ENCODE peak calls at places on chromosomes 4 and X, in nine cellular contexts. J, Y, Q, W, V, K, A, L and C are unnamed samples.

GRCh38 chr4:42655921-42656735 is 777 bp downstream of the ATP8A1 start:
- DNase-seq in A (peak; percentile 36), L (peak; percentile 72), Y (no peak), V (peak; percentile 58), J (peak; percentile 61), K (peak; percentile 40), Q (peak; percentile 55), W (peak; percentile 60), C (peak; percentile 86)

GRCh38 chr4:15996773-15997172 is 33.8 kb upstream of the FGFBP2 start:
- DNase-seq in W (peak; percentile 31), K (no peak), J (no peak), A (no peak), Q (no peak), Y (peak; percentile 40), L (no peak), V (no peak), C (peak; percentile 9)

GRCh38 chr4:94400191-94400590 is 51.6 kb upstream of the PDLIM5 start:
- DNase-seq in L (no peak), K (no peak), V (no peak), A (no peak), J (no peak), W (no peak), Q (no peak), Y (no peak), C (no peak)

GRCh38 chr4:14607001-14607400 is 395.3 kb upstream of the CPEB2 start:
- DNase-seq in J (no peak), A (no peak), Y (no peak), V (no peak), L (no peak), K (no peak), W (no peak), Q (no peak), C (no peak)

GRCh38 chr4:56940403-56940802 is 32.7 kb downstream of the REST start:
- DNase-seq in L (no peak), Y (no peak), K (no peak), J (no peak), V (no peak), Q (no peak), A (no peak), W (no peak), C (no peak)

GRCh38 chr4:1500966-1501753 is 94.9 kb upstream of the NKX1-1 start:
- DNase-seq in K (no peak), Q (no peak), A (no peak), Y (no peak), J (no peak), L (no peak), W (no peak), V (no peak), C (no peak)

GRCh38 chr4:168503652-168504362 is 7.0 kb downstream of the PALLD start:
- DNase-seq in W (no peak), L (no peak), Y (no peak), Q (no peak), A (no peak), V (no peak), K (no peak), J (no peak), C (no peak)

GRCh38 chr4:177047070-177047850 is 254.5 kb upstream of the VEGFC start:
- DNase-seq in J (no peak), Y (peak; percentile 69), K (peak; percentile 17), A (peak; percentile 40), L (no peak), Q (peak; percentile 38), W (peak; percentile 28), V (peak; percentile 77), C (peak; percentile 78)

GRCh38 chr4:150578745-150579470 is 3.0 kb upstream of the MAB21L2 start:
- DNase-seq in W (no peak), A (no peak), L (no peak), J (no peak), K (no peak), Q (no peak), V (peak; percentile 38), Y (no peak), C (no peak)

GRCh38 chr4:89021678-89022077 is 35.3 kb downstream of the FAM13A start:
- DNase-seq in W (no peak), A (no peak), V (no peak), Y (no peak), K (no peak), J (no peak), L (no peak), Q (no peak), C (no peak)

GRCh38 chr4:154332681-154333421 is 158.7 kb downstream of the DCHS2 start:
- DNase-seq in Y (no peak), A (peak; percentile 19), J (no peak), L (peak; percentile 65), K (no peak), V (peak; percentile 4), Q (peak; percentile 20), W (no peak), C (peak; percentile 54)

GRCh38 chr4:3372933-3373465 is 68.8 kb upstream of the HGFAC start:
- DNase-seq in V (no peak), K (peak; percentile 68), L (no peak), W (no peak), J (peak; percentile 72), A (peak; percentile 69), Y (no peak), Q (peak; percentile 38), C (peak; percentile 75)

GRCh38 chr4:6695660-6696581 is 2.2 kb downstream of the S100P start:
- DNase-seq in L (peak; percentile 84), Y (no peak), W (no peak), K (no peak), A (no peak), Q (peak; percentile 77), J (no peak), V (no peak), C (peak; percentile 35)

GRCh38 chr4:137739391-137739790 is 207.1 kb upstream of the PCDH18 start:
- DNase-seq in Y (no peak), A (no peak), L (no peak), W (no peak), J (no peak), V (no peak), K (no peak), Q (no peak), C (no peak)

GRCh38 chr4:8726344-8726851 is 133.8 kb downstream of the CPZ start:
- DNase-seq in Y (no peak), Q (no peak), W (no peak), L (peak; percentile 21), J (no peak), A (no peak), K (no peak), V (no peak), C (no peak)

GRCh38 chr4:102734591-102735385 is 26.0 kb downstream of the MANBA start:
- DNase-seq in K (no peak), Q (no peak), J (no peak), W (peak; percentile 53), L (no peak), V (no peak), Y (peak; percentile 58), A (no peak), C (peak; percentile 66)

GRCh38 chrX:84363054-84363453 is 139.2 kb downstream of the HDX start:
- DNase-seq in V (no peak), K (no peak), A (no peak), J (no peak), W (no peak), Q (no peak), L (no peak), Y (no peak), C (no peak)

GRCh38 chr4:183321079-183321478 is 1.0 kb upstream of the CLDN22 start:
- DNase-seq in L (no peak), A (no peak), Y (no peak), K (no peak), W (no peak), Q (no peak), J (no peak), V (no peak), C (no peak)

GRCh38 chrX:150324035-150324728 is 38.9 kb upstream of the MAMLD1 start:
- DNase-seq in A (no peak), K (no peak), Q (no peak), V (no peak), L (no peak), Y (peak; percentile 76), J (no peak), W (no peak), C (no peak)

DNA sequence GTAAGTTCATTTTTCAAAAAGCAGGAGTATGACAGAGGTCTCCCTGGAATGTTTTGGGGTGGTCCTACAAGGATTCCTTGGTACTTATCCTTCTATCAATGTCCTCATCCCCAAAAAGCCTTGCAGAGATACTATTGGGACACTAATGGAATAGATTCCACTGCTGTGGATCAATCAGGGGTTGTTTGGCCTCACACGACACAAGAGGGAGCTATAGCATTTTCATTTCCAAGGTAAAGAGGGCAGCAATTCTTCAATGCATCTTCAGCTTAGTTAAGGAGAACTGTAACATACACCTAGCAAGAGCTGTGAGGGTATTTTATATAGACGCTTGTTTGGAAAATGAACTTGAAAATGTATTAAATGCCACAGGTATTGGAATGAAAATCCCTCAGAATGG is 50.9 kb downstream of the USP26 start:
- DNase-seq in J (no peak), Q (no peak), Y (no peak), A (no peak), V (no peak), W (peak; percentile 14), L (no peak), K (no peak), C (no peak)
- TF ChIP-seq CTCF in J (no peak), Q (peak; percentile 31), Y (no peak), A (no peak), V (peak; percentile 40), W (no peak), L (no peak), K (no peak), C (no peak)

GRCh38 chrX:38175140-38175539 is 45.5 kb downstream of the SRPX start:
- DNase-seq in V (peak; percentile 50), A (no peak), J (no peak), Q (peak; percentile 30), K (no peak), Y (peak; percentile 13), W (peak; percentile 12), L (no peak), C (peak; percentile 29)
- TF ChIP-seq CTCF in V (peak; percentile 58), A (no peak), J (no peak), Q (peak; percentile 38), K (peak; percentile 37), Y (peak; percentile 65), W (peak; percentile 50), L (no peak), C (peak; percentile 42)

DNA sequence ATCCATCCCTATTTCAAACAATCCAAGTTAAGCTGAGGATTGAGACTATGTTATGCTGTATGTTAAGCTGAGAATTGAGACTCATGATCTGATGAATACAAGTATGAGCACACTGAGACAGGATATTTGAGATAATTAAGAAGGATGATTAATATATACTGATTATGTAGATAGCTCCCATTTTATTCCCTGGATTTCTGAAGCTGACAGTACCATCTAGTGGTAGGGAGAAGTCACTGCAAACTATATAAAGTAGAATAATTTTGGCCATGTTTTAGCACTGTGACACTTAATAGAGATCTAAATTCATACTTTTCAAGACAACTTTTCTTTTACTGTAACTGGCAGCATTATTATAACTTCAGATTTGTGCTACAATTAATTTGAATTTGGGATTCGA is 63.8 kb upstream of the HPRT1 start:
- DNase-seq in K (no peak), W (no peak), Y (peak; percentile 17), V (no peak), Q (no peak), J (no peak), L (no peak), A (no peak), C (no peak)
- TF ChIP-seq CTCF in K (peak; percentile 70), W (peak; percentile 60), Y (peak; percentile 79), V (peak; percentile 73), Q (peak; percentile 70), J (peak; percentile 51), L (peak; percentile 57), A (peak; percentile 70), C (peak; percentile 45)

GRCh38 chrX:47687249-47687648 is 28.3 kb upstream of the UXT start:
- DNase-seq in W (no peak), A (no peak), V (no peak), Y (no peak), J (no peak), Q (no peak), L (no peak), K (no peak), C (no peak)

GRCh38 chrX:47690175-47690574 is 31.2 kb upstream of the UXT start:
- DNase-seq in V (no peak), A (no peak), K (no peak), L (no peak), W (no peak), Y (peak; percentile 4), Q (no peak), J (no peak), C (no peak)
- TF ChIP-seq CTCF in V (no peak), A (no peak), K (no peak), L (no peak), W (no peak), Y (no peak), Q (no peak), J (no peak), C (no peak)